ENCODE peak calls at places on chromosomes 4 and X, in four cellular contexts. One of them, this sample, is unnamed.

GRCh38 chrX:104342065-104342464 is 87.3 kb upstream of the ESX1 start:
- DNase-seq in SK-N-SH: no peak
- DNase-seq in neural progenitor cell: no peak
- DNase-seq in HCT116: no peak
- DNase-seq in this sample: no peak

GRCh38 chr4:8761824-8762205 is 109.8 kb downstream of the HMX1 start:
- DNase-seq in SK-N-SH: no peak
- DNase-seq in neural progenitor cell: no peak
- DNase-seq in HCT116: no peak
- DNase-seq in this sample: no peak

GRCh38 chrX:22629105-22629725 is 356.5 kb downstream of the CBLL2 start:
- DNase-seq in SK-N-SH: no peak
- DNase-seq in neural progenitor cell: no peak
- DNase-seq in HCT116: no peak
- DNase-seq in this sample: no peak

GRCh38 chr4:63901311-63901710 is 507.9 kb downstream of the TECRL start:
- DNase-seq in SK-N-SH: no peak
- DNase-seq in neural progenitor cell: no peak
- DNase-seq in HCT116: no peak
- DNase-seq in this sample: no peak

GRCh38 chr4:164197556-164197955 is 556.4 kb upstream of the SMIM31 start:
- DNase-seq in SK-N-SH: no peak
- DNase-seq in neural progenitor cell: no peak
- DNase-seq in HCT116: no peak
- DNase-seq in this sample: no peak

GRCh38 chrX:38055170-38055847 is 49.0 kb downstream of the SYTL5 start:
- DNase-seq in SK-N-SH: no peak
- DNase-seq in neural progenitor cell: no peak
- DNase-seq in HCT116: no peak
- DNase-seq in this sample: no peak

GRCh38 chr4:182938213-182938645 is 21.0 kb upstream of the DCTD start:
- DNase-seq in SK-N-SH: peak; percentile 84
- DNase-seq in neural progenitor cell: peak; percentile 75
- DNase-seq in HCT116: peak; percentile 73
- DNase-seq in this sample: peak; percentile 72

GRCh38 chrX:10414872-10415703 is 205.3 kb downstream of the MID1 start:
- DNase-seq in SK-N-SH: no peak
- DNase-seq in neural progenitor cell: no peak
- DNase-seq in HCT116: no peak
- DNase-seq in this sample: no peak

GRCh38 chrX:150092549-150092948 is 154.3 kb upstream of the EOLA2 start:
- DNase-seq in SK-N-SH: no peak
- DNase-seq in neural progenitor cell: no peak
- DNase-seq in HCT116: no peak
- DNase-seq in this sample: no peak

GRCh38 chr4:183765121-183765990 is 106.3 kb downstream of the TRAPPC11 start:
- DNase-seq in SK-N-SH: no peak
- DNase-seq in neural progenitor cell: peak; percentile 21
- DNase-seq in HCT116: no peak
- DNase-seq in this sample: peak; percentile 38

GRCh38 chr4:7945709-7946380 is 6.2 kb upstream of the AFAP1 start:
- DNase-seq in SK-N-SH: no peak
- DNase-seq in neural progenitor cell: no peak
- DNase-seq in HCT116: no peak
- DNase-seq in this sample: no peak

GRCh38 chr4:17385403-17385802 is 126.5 kb downstream of the QDPR start:
- DNase-seq in SK-N-SH: no peak
- DNase-seq in neural progenitor cell: no peak
- DNase-seq in HCT116: no peak
- DNase-seq in this sample: peak; percentile 7

GRCh38 chr4:10982305-10982704 is 297.7 kb upstream of the CLNK start:
- DNase-seq in SK-N-SH: no peak
- DNase-seq in neural progenitor cell: peak; percentile 31
- DNase-seq in HCT116: no peak
- DNase-seq in this sample: no peak

GRCh38 chr4:168028970-168029610 is 63.2 kb upstream of the ANXA10 start:
- DNase-seq in SK-N-SH: no peak
- DNase-seq in neural progenitor cell: no peak
- DNase-seq in HCT116: no peak
- DNase-seq in this sample: no peak

GRCh38 chr4:121370729-121371325 is 10.0 kb downstream of the QRFPR start:
- DNase-seq in SK-N-SH: peak; percentile 26
- DNase-seq in neural progenitor cell: peak; percentile 16
- DNase-seq in HCT116: peak; percentile 40
- DNase-seq in this sample: peak; percentile 63

GRCh38 chr4:81503586-81503985 is 31.9 kb upstream of the RASGEF1B start:
- DNase-seq in SK-N-SH: no peak
- DNase-seq in neural progenitor cell: no peak
- DNase-seq in HCT116: no peak
- DNase-seq in this sample: no peak

GRCh38 chr4:15963001-15963451 is at the start of gene FGFBP2:
- DNase-seq in SK-N-SH: peak; percentile 75
- DNase-seq in neural progenitor cell: peak; percentile 67
- DNase-seq in HCT116: peak; percentile 21
- DNase-seq in this sample: peak; percentile 73

GRCh38 chr4:148057425-148058020 is 325.6 kb downstream of the ARHGAP10 start:
- DNase-seq in SK-N-SH: no peak
- DNase-seq in neural progenitor cell: no peak
- DNase-seq in HCT116: no peak
- DNase-seq in this sample: no peak

GRCh38 chrX:41779058-41779564 is 55.1 kb downstream of the GPR82 start:
- DNase-seq in SK-N-SH: no peak
- DNase-seq in neural progenitor cell: no peak
- DNase-seq in HCT116: peak; percentile 47
- DNase-seq in this sample: peak; percentile 9

GRCh38 chr4:3866813-3867129 is 100.6 kb downstream of the ADRA2C start:
- DNase-seq in SK-N-SH: no peak
- DNase-seq in neural progenitor cell: no peak
- DNase-seq in HCT116: no peak
- DNase-seq in this sample: no peak

GRCh38 chr4:151430737-151431457 is 21.9 kb downstream of the FHIP1A start:
- DNase-seq in SK-N-SH: no peak
- DNase-seq in neural progenitor cell: peak; percentile 33
- DNase-seq in HCT116: no peak
- DNase-seq in this sample: no peak

GRCh38 chr4:145012841-145013240 is 85.2 kb downstream of the ANAPC10 start:
- DNase-seq in SK-N-SH: no peak
- DNase-seq in neural progenitor cell: no peak
- DNase-seq in HCT116: no peak
- DNase-seq in this sample: no peak

GRCh38 chrX:791479-792034 is 161.0 kb downstream of the SHOX start:
- DNase-seq in SK-N-SH: no peak
- DNase-seq in neural progenitor cell: peak; percentile 66
- DNase-seq in HCT116: no peak
- DNase-seq in this sample: no peak

GRCh38 chr4:88257726-88258125 is 26.6 kb downstream of the PPM1K start:
- DNase-seq in SK-N-SH: no peak
- DNase-seq in neural progenitor cell: no peak
- DNase-seq in HCT116: no peak
- DNase-seq in this sample: no peak

GRCh38 chr4:3642056-3642630 is 109.9 kb upstream of the LRPAP1 start:
- DNase-seq in SK-N-SH: no peak
- DNase-seq in neural progenitor cell: no peak
- DNase-seq in HCT116: no peak
- DNase-seq in this sample: no peak

GRCh38 chrX:24020280-24020876 is 6.6 kb downstream of the KLHL15 start:
- DNase-seq in SK-N-SH: no peak
- DNase-seq in neural progenitor cell: no peak
- DNase-seq in HCT116: no peak
- DNase-seq in this sample: no peak

GRCh38 chrX:146477341-146477740 is 332.2 kb upstream of the CXorf51B start:
- DNase-seq in SK-N-SH: no peak
- DNase-seq in neural progenitor cell: no peak
- DNase-seq in HCT116: no peak
- DNase-seq in this sample: no peak

GRCh38 chrX:115204040-115204439 is 14.8 kb downstream of the RBMXL3 start:
- DNase-seq in SK-N-SH: no peak
- DNase-seq in neural progenitor cell: no peak
- DNase-seq in HCT116: no peak
- DNase-seq in this sample: no peak

GRCh38 chr4:80259012-80259411 is 7.5 kb upstream of the FGF5 start:
- DNase-seq in SK-N-SH: no peak
- DNase-seq in neural progenitor cell: no peak
- DNase-seq in HCT116: no peak
- DNase-seq in this sample: no peak

GRCh38 chr4:168077726-168078239 is 14.6 kb upstream of the ANXA10 start:
- DNase-seq in SK-N-SH: no peak
- DNase-seq in neural progenitor cell: no peak
- DNase-seq in HCT116: peak; percentile 81
- DNase-seq in this sample: no peak

GRCh38 chr4:38323141-38323634 is 340.8 kb upstream of the KLF3 start:
- DNase-seq in SK-N-SH: no peak
- DNase-seq in neural progenitor cell: no peak
- DNase-seq in HCT116: no peak
- DNase-seq in this sample: no peak

GRCh38 chr4:101370663-101371210 is 23.4 kb upstream of the PPP3CA start:
- DNase-seq in SK-N-SH: no peak
- DNase-seq in neural progenitor cell: no peak
- DNase-seq in HCT116: no peak
- DNase-seq in this sample: no peak

GRCh38 chr4:36332782-36333131 is 51.3 kb downstream of the DTHD1 start:
- DNase-seq in SK-N-SH: no peak
- DNase-seq in neural progenitor cell: no peak
- DNase-seq in HCT116: no peak
- DNase-seq in this sample: no peak

GRCh38 chr4:128600996-128601857 is 208.3 kb upstream of the JADE1 start:
- DNase-seq in SK-N-SH: peak; percentile 31
- DNase-seq in neural progenitor cell: no peak
- DNase-seq in HCT116: peak; percentile 77
- DNase-seq in this sample: peak; percentile 90

GRCh38 chrX:145213504-145213903 is 33.8 kb upstream of the SPANXN1 start:
- DNase-seq in SK-N-SH: peak; percentile 3
- DNase-seq in neural progenitor cell: peak; percentile 45
- DNase-seq in HCT116: no peak
- DNase-seq in this sample: peak; percentile 22

GRCh38 chrX:120291211-120291610 is 20.1 kb downstream of the TMEM255A start:
- DNase-seq in SK-N-SH: no peak
- DNase-seq in neural progenitor cell: no peak
- DNase-seq in HCT116: no peak
- DNase-seq in this sample: no peak

GRCh38 chr4:8618961-8619720 is 26.6 kb downstream of the CPZ start:
- DNase-seq in SK-N-SH: no peak
- DNase-seq in neural progenitor cell: no peak
- DNase-seq in HCT116: no peak
- DNase-seq in this sample: no peak

GRCh38 chr4:8863759-8864682 is 7.6 kb downstream of the HMX1 start:
- DNase-seq in SK-N-SH: no peak
- DNase-seq in neural progenitor cell: no peak
- DNase-seq in HCT116: no peak
- DNase-seq in this sample: no peak

GRCh38 chr4:112002301-112002700 is 143.0 kb upstream of the FAM241A start:
- DNase-seq in SK-N-SH: no peak
- DNase-seq in neural progenitor cell: peak; percentile 54
- DNase-seq in HCT116: no peak
- DNase-seq in this sample: no peak

DNA sequence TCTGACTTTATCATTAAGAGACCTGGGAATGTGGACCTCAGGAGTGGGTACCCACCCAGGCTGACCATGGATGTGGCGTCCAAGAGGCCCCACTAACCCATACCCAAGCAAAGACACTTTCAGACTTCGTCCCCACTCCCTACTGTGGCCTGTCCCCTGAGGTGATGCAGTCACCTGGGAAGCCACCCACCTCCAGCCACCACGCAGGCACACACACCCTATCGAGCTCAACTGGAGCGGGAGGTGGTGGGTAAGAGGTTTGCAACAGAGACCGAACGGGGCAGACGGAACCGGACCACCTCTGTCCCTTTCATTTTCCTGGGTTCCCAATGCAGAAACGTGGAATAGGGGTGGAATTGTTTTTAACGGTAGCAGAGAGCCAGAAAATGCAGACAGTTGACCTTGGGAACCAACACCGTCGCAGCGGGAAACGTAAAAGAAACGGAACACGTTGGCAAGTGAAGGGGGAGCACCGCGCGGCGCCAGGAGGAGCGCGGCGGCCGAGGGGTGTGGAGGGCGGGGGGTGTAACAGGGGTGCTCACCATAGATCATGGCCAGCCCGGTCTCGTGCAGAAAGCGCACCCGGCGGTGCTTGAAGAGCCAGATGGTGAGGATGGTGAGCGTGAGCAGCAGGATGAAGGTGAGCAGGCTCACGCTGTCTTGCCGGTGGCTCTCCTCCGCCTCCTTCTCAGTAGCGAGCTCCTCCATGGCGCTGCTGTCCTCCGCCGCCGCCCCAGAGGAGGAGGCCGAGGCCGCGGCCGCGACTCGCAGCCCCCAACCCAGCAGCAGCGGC is 559 bp downstream of the SLC9A7 start:
- DNase-seq in SK-N-SH: peak; percentile 5
- DNase-seq in neural progenitor cell: no peak
- DNase-seq in HCT116: no peak
- DNase-seq in this sample: peak; percentile 24
- TF ChIP-seq EZH2phosphoT487 in SK-N-SH: no peak
- TF ChIP-seq EZH2phosphoT487 in neural progenitor cell: no peak
- TF ChIP-seq EZH2phosphoT487 in HCT116: no peak
- TF ChIP-seq EZH2phosphoT487 in this sample: no peak

DNA sequence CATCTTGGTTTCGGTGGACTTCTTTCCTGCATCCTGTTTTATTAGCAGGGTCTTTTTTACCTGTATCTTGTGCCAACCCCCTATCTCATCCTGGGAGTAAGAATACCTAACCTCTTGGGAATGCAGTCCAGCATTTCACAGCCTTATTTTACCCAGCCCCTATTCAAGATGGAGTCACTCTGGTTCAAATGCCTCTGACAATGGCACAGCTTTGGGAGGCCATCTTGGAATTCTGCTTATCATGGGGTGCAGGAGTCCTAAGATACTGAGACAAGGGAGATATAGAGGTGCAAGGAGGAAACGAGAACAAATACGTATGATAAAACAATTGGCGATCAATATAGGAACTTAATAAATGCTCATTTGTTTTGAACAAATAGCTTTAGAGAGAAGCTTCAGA is 1682.2 kb upstream of the AGA start:
- DNase-seq in SK-N-SH: no peak
- DNase-seq in neural progenitor cell: no peak
- DNase-seq in HCT116: no peak
- DNase-seq in this sample: no peak
- H3K27ac ChIP-seq in SK-N-SH: no peak overlapping the region
- H3K27ac ChIP-seq in neural progenitor cell: no peak overlapping the region
- H3K27ac ChIP-seq in HCT116: no peak overlapping the region
- H3K27ac ChIP-seq in this sample: no peak overlapping the region

GRCh38 chr4:105662935-105663675 is 45.4 kb downstream of the INTS12 start:
- DNase-seq in SK-N-SH: no peak
- DNase-seq in neural progenitor cell: no peak
- DNase-seq in HCT116: no peak
- DNase-seq in this sample: no peak
- TF ChIP-seq EZH2phosphoT487 in SK-N-SH: no peak
- TF ChIP-seq EZH2phosphoT487 in neural progenitor cell: no peak
- TF ChIP-seq EZH2phosphoT487 in HCT116: no peak
- TF ChIP-seq EZH2phosphoT487 in this sample: no peak

GRCh38 chr4:1384675-1385372 is 21.4 kb downstream of the NKX1-1 start:
- DNase-seq in SK-N-SH: no peak
- DNase-seq in neural progenitor cell: no peak
- DNase-seq in HCT116: no peak
- DNase-seq in this sample: no peak
- H3K27ac ChIP-seq in SK-N-SH: no peak overlapping the region
- H3K27ac ChIP-seq in neural progenitor cell: no peak overlapping the region
- H3K27ac ChIP-seq in HCT116: no peak overlapping the region
- H3K27ac ChIP-seq in this sample: no peak overlapping the region

GRCh38 chrX:107659768-107660167 is 31.5 kb downstream of the PRPS1 start:
- DNase-seq in SK-N-SH: peak; percentile 32
- DNase-seq in neural progenitor cell: no peak
- DNase-seq in HCT116: no peak
- DNase-seq in this sample: peak; percentile 75
- TF ChIP-seq EZH2phosphoT487 in SK-N-SH: no peak
- TF ChIP-seq EZH2phosphoT487 in neural progenitor cell: no peak
- TF ChIP-seq EZH2phosphoT487 in HCT116: no peak
- TF ChIP-seq EZH2phosphoT487 in this sample: no peak